ENCODE peak calls at places on chromosomes 5 and 9, in five cellular contexts. F is fibroblast of villous mesenchyme, A is GM10248, M is hepatocyte, E is mammary epithelial cell. J is an unnamed sample.

GRCh38 chr5:91379602-91380490 is 3.3 kb downstream of the ARRDC3 start:
- DNase-seq in A (peak), F (peak), M (peak), E (peak), J (peak)

GRCh38 chr5:97832645-97833296 is 649.7 kb upstream of the RIOK2 start:
- DNase-seq in M (no peak), A (no peak), F (no peak), E (no peak), J (no peak)

GRCh38 chr5:77292026-77292757 is 81.7 kb downstream of the PDE8B start:
- DNase-seq in E (no peak), F (peak), A (no peak), M (no peak), J (no peak)

GRCh38 chr5:168227001-168227400 is 64.4 kb upstream of the WWC1 start:
- DNase-seq in M (no peak), E (peak), F (no peak), A (no peak), J (no peak)

GRCh38 chr9:115743709-115744605 is 409.6 kb upstream of the PAPPA start:
- DNase-seq in F (no peak), M (no peak), E (no peak), A (no peak), J (no peak)

GRCh38 chr9:14441976-14442651 is 128.2 kb upstream of the NFIB start:
- DNase-seq in E (no peak), M (peak), A (no peak), F (peak), J (peak)

GRCh38 chr5:134103397-134103796 is 11.1 kb upstream of the TCF7 start:
- DNase-seq in E (no peak), F (no peak), A (no peak), M (no peak), J (no peak)

GRCh38 chr5:173792781-173793547 is 95.2 kb upstream of the CPEB4 start:
- DNase-seq in M (no peak), E (no peak), A (no peak), F (no peak), J (no peak)

GRCh38 chr9:120391691-120392090 is 188.3 kb downstream of the CDK5RAP2 start:
- DNase-seq in A (no peak), E (no peak), F (no peak), M (no peak), J (peak)

GRCh38 chr9:120933310-120934044 is 6.9 kb upstream of the TRAF1 start:
- DNase-seq in E (no peak), A (no peak), F (no peak), M (no peak), J (peak)

GRCh38 chr9:106482733-106483132 is 380.2 kb upstream of the ZNF462 start:
- DNase-seq in F (no peak), A (no peak), E (peak), M (no peak), J (no peak)

DNA sequence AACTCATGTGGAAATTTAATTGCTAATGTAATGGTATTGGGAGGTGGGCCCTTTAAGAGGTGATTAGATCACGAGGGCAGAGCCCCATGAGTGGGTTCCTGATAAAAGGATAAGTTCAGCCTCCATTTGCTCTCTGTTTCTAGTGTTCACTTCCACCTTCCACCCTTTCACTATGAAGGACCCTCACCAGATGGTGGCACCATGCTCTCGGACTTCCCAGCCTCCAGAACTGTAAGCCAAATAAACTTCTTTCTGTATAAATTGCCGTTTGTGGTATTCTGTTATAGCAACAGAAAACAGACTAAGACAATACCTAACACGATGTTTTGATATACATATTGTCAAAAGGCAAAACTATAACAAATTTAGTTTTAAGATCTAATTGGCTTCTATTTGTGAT is 166.2 kb downstream of the DEPDC1B start:
- DNase-seq in M (no peak), E (no peak), F (no peak), A (no peak), J (no peak)
- TF ChIP-seq CTCF in M (no peak), E (no peak), F (no peak), A (no peak), J (no peak)

GRCh38 chr5:125227333-125228075 is 481.1 kb upstream of the ZNF608 start:
- DNase-seq in F (peak), M (peak), E (no peak), A (no peak), J (peak)
- TF ChIP-seq CTCF in F (peak), M (peak), E (peak), A (peak), J (peak)

GRCh38 chr9:77866882-77867281 is 164.7 kb downstream of the GNAQ start:
- DNase-seq in E (no peak), M (no peak), F (no peak), A (no peak), J (no peak)

GRCh38 chr9:77865385-77865784 is 166.2 kb downstream of the GNAQ start:
- DNase-seq in M (peak), A (no peak), E (no peak), F (no peak), J (no peak)

GRCh38 chr9:77864096-77864889 is 167.3 kb downstream of the GNAQ start:
- DNase-seq in M (no peak), A (peak), F (peak), E (no peak), J (no peak)
- TF ChIP-seq CTCF in M (no peak), A (peak), F (peak), E (no peak), J (no peak)

GRCh38 chr5:53201746-53202145 is 92.2 kb upstream of the MOCS2 start:
- DNase-seq in A (no peak), F (no peak), E (no peak), M (no peak), J (no peak)
- TF ChIP-seq CTCF in A (peak), F (peak), E (peak), M (peak), J (peak)

GRCh38 chr9:130448035-130448624 is 3.4 kb downstream of the ASS1 start:
- DNase-seq in F (peak), M (no peak), E (no peak), A (no peak), J (no peak)

GRCh38 chr9:130444565-130445221 is at the start of gene ASS1:
- DNase-seq in A (peak), M (peak), F (no peak), E (peak), J (peak)

GRCh38 chr9:130447193-130447816 is 2.5 kb downstream of the ASS1 start:
- DNase-seq in E (no peak), F (peak), A (no peak), M (no peak), J (no peak)

GRCh38 chr9:130445268-130445983 is 665 bp downstream of the ASS1 start:
- DNase-seq in M (peak), E (peak), A (no peak), F (peak), J (peak)

DNA sequence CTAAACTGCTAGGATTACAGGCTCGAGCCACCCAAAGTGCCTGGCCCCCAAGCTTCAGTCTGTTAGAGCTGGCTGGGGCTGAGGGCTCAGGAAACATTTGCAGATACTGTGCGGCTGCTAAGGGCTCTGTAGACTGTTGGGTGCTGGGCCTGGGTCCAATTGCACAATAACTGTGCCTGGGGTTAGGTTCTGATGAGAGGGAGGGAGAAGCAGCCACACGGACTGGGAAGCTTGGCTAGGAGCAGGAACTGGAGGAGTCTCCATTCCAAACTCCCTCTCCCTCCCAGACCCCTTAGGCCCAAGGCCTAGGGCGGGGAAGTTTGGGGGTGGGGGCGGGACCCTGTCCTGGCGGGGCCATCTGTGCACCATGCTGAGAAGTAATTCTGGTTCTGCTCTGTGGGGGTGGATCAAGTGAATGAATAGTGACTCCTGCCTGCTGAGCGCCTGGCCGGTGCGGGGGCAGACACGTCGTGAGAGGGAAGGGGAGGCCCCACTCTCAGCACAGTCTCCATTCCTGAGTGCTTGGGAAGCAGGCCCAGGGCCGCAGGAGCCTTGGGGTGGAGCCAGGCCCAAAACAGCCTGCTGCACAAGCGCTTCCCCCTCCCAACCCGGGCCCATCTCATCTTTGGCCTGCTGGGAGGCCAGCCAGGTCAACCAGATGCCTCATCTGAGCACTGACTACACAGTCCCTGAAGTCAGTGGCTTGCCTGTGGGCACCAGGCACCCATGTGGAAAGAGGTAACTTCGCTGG is 1.5 kb downstream of the ASS1 start:
- DNase-seq in F (peak), A (no peak), M (peak), E (peak), J (peak)
- TF ChIP-seq CTCF in F (no peak), A (no peak), M (no peak), E (no peak), J (no peak)

DNA sequence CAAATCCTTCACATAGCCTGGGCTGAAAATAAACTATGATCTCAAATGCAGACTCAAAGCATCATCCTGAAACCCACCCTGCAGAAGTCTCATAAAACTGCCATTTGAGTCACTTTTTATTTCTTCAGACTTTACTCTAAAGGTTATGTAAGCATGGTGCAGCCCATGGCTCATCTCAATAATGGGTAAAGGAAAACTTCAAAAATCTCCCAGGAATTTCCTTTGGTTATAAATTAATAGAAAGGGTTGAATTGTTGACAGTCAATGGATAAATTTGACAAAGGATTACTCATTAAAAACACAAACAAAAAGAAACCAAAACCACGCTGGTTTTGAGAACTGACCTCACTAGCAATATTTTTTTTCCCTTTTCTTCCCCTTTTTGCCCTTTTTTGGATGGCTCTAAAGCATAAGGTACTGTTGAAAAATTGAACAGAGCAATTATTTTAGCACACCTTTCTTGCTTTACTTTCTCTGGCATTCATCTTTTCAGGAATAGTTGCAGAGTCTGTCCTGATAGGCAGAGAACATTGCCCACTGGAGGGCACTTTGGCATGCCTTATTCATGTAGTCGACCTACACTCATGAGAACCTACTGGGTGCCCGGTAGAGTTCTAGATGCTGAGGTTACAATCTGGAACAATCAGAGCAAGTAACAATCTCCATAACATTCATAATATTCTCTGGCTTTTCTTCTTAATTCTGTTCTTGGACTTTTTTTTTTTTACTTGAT is 191.4 kb downstream of the TMEM167A start:
- DNase-seq in A (no peak), F (peak), E (peak), M (peak), J (no peak)
- TF ChIP-seq CTCF in A (peak), F (no peak), E (no peak), M (peak), J (peak)

GRCh38 chr5:61640631-61641030 is 308.6 kb downstream of the ZSWIM6 start:
- DNase-seq in M (no peak), A (no peak), E (peak), F (no peak), J (no peak)

GRCh38 chr5:61638476-61638875 is 306.4 kb downstream of the ZSWIM6 start:
- DNase-seq in E (no peak), F (no peak), A (no peak), M (no peak), J (no peak)

GRCh38 chr5:61637566-61637965 is 305.5 kb downstream of the ZSWIM6 start:
- DNase-seq in M (no peak), E (no peak), F (no peak), A (no peak), J (no peak)

DNA sequence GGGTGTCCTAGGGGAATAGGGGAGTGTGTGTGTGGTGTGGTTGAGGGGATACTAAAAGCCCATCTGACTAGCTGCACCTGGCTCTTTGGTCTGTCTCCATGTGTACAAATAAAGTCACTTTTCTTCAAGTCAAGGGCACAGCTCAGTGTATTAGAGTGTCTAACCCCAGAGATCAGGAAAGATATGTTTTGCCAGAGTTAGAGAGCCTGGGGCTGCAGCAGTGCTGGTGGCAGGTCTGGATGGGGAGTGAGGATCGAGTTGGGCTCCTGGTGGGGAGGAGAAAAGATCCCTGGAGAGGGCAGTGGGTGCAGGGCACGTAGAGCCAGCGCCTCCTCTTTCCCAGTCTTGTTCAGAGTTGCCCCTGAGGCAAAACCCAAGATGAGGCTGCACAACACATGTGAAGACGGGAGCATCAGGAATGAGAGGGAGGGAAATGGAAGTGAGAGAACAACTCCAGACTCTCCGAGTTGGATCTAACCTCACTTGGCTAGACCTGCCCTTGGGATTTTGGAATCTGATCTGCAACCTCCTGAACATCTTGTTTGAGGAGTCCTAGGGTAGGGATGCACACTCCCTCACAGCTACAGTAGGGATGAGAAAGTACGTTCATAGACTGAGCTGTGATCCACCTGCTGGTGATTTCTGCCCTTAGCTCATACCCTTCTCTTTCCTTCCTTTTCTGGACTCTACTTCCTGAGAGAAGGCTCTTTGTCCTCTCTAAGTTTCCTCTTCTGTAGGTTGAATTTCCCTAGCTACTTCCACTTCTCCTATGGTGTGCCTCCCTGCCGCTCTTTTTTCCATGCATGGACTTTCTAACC is 309.9 kb downstream of the ZSWIM6 start:
- DNase-seq in A (no peak), F (peak), E (no peak), M (no peak), J (no peak)
- TF ChIP-seq CTCF in A (peak), F (peak), E (peak), M (peak), J (peak)

GRCh38 chr9:124441291-124441690 is 9.0 kb upstream of the ADGRD2 start:
- DNase-seq in A (no peak), E (no peak), F (no peak), M (no peak), J (no peak)
- TF ChIP-seq CTCF in A (no peak), E (no peak), F (no peak), M (no peak), J (no peak)

GRCh38 chr5:151058891-151059611 is 21.8 kb downstream of the TNIP1 start:
- DNase-seq in E (no peak), F (no peak), A (no peak), M (no peak), J (no peak)

GRCh38 chr5:151060742-151061141 is 20.1 kb downstream of the TNIP1 start:
- DNase-seq in E (no peak), A (no peak), M (no peak), F (no peak), J (no peak)

GRCh38 chr5:151056367-151057306 is 24.2 kb downstream of the TNIP1 start:
- DNase-seq in E (no peak), M (no peak), A (no peak), F (no peak), J (no peak)

GRCh38 chr5:151055336-151055735 is 25.5 kb downstream of the TNIP1 start:
- DNase-seq in F (no peak), M (no peak), A (no peak), E (no peak), J (no peak)

DNA sequence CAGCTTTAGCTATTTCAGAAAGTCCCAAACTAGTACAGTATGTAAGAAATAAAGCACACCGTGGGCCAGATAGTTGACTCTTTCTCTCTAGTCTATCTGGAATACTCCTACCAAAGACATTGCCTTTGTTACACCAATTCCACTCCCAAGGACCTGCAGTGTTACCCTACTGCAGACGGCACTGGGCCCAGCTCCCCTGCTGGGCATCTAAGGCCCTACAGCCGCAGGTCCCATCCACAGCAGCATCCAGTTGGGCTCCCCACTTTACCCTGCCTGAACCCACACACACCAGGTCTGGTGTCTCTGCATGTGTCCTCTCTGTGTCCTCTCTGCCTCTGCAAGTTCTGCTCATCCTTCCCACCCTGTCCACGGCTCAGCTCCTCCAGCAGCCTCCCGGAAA is 22.5 kb downstream of the TNIP1 start:
- DNase-seq in E (no peak), M (no peak), F (no peak), A (no peak), J (no peak)
- TF ChIP-seq CTCF in E (no peak), M (no peak), F (no peak), A (no peak), J (peak)

J was measured in endodermal cell.